ENCODE peak calls at places on chromosomes 2 and 18, in seven cellular contexts. One of them, this sample, is unnamed.

GRCh38 chr2:191895195-191895594 is 48.3 kb upstream of the CAVIN2 start:
- DNase-seq in psoas muscle: no peak
- DNase-seq in heart right ventricle: no peak
- DNase-seq in GM23248: no peak
- DNase-seq in adrenal gland: no peak
- DNase-seq in pancreas: no peak
- DNase-seq in osteoblast: no peak
- DNase-seq in this sample: no peak

GRCh38 chr2:29079887-29080286 is 5.6 kb upstream of the PCARE start:
- DNase-seq in psoas muscle: no peak
- DNase-seq in heart right ventricle: no peak
- DNase-seq in GM23248: no peak
- DNase-seq in adrenal gland: no peak
- DNase-seq in pancreas: no peak
- DNase-seq in osteoblast: no peak
- DNase-seq in this sample: no peak

GRCh38 chr2:239778042-239778811 is 246.9 kb downstream of the NDUFA10 start:
- DNase-seq in psoas muscle: no peak
- DNase-seq in heart right ventricle: no peak
- DNase-seq in GM23248: no peak
- DNase-seq in adrenal gland: no peak
- DNase-seq in pancreas: peak
- DNase-seq in osteoblast: peak
- DNase-seq in this sample: no peak

GRCh38 chr18:63460414-63460813 is 16.3 kb upstream of the SERPINB5 start:
- DNase-seq in psoas muscle: no peak
- DNase-seq in heart right ventricle: no peak
- DNase-seq in GM23248: no peak
- DNase-seq in adrenal gland: no peak
- DNase-seq in pancreas: no peak
- DNase-seq in osteoblast: no peak
- DNase-seq in this sample: no peak

GRCh38 chr2:205911306-205911705 is 174.7 kb downstream of the INO80D start:
- DNase-seq in psoas muscle: no peak
- DNase-seq in heart right ventricle: no peak
- DNase-seq in GM23248: no peak
- DNase-seq in adrenal gland: no peak
- DNase-seq in pancreas: no peak
- DNase-seq in osteoblast: no peak
- DNase-seq in this sample: no peak

GRCh38 chr2:130949954-130950353 is 113.2 kb downstream of the ARHGEF4 start:
- DNase-seq in psoas muscle: no peak
- DNase-seq in heart right ventricle: no peak
- DNase-seq in GM23248: no peak
- DNase-seq in adrenal gland: no peak
- DNase-seq in pancreas: no peak
- DNase-seq in osteoblast: no peak
- DNase-seq in this sample: no peak

GRCh38 chr18:12059334-12060181 is 34.1 kb upstream of the ANKRD62 start:
- DNase-seq in psoas muscle: no peak
- DNase-seq in heart right ventricle: no peak
- DNase-seq in GM23248: no peak
- DNase-seq in adrenal gland: no peak
- DNase-seq in pancreas: no peak
- DNase-seq in osteoblast: no peak
- DNase-seq in this sample: no peak

GRCh38 chr2:102048465-102048864 is 56.7 kb downstream of the IL1R2 start:
- DNase-seq in psoas muscle: peak
- DNase-seq in heart right ventricle: no peak
- DNase-seq in GM23248: peak
- DNase-seq in adrenal gland: peak
- DNase-seq in pancreas: no peak
- DNase-seq in osteoblast: no peak
- DNase-seq in this sample: no peak

GRCh38 chr2:233100192-233100998 is 40.3 kb downstream of the INPP5D start:
- DNase-seq in psoas muscle: no peak
- DNase-seq in heart right ventricle: no peak
- DNase-seq in GM23248: no peak
- DNase-seq in adrenal gland: no peak
- DNase-seq in pancreas: no peak
- DNase-seq in osteoblast: no peak
- DNase-seq in this sample: no peak

GRCh38 chr2:68594674-68595492 is 48.5 kb upstream of the PROKR1 start:
- DNase-seq in psoas muscle: no peak
- DNase-seq in heart right ventricle: peak
- DNase-seq in GM23248: peak
- DNase-seq in adrenal gland: peak
- DNase-seq in pancreas: no peak
- DNase-seq in osteoblast: no peak
- DNase-seq in this sample: no peak

GRCh38 chr2:5915926-5916325 is 223.7 kb downstream of the SOX11 start:
- DNase-seq in psoas muscle: no peak
- DNase-seq in heart right ventricle: no peak
- DNase-seq in GM23248: peak
- DNase-seq in adrenal gland: no peak
- DNase-seq in pancreas: no peak
- DNase-seq in osteoblast: no peak
- DNase-seq in this sample: no peak

GRCh38 chr2:160419776-160420521 is 73.7 kb downstream of the RBMS1 start:
- DNase-seq in psoas muscle: no peak
- DNase-seq in heart right ventricle: no peak
- DNase-seq in GM23248: peak
- DNase-seq in adrenal gland: peak
- DNase-seq in pancreas: no peak
- DNase-seq in osteoblast: no peak
- DNase-seq in this sample: no peak

GRCh38 chr2:120237491-120237902 is 14.3 kb upstream of the TMEM185B start:
- DNase-seq in psoas muscle: no peak
- DNase-seq in heart right ventricle: no peak
- DNase-seq in GM23248: peak
- DNase-seq in adrenal gland: peak
- DNase-seq in pancreas: no peak
- DNase-seq in osteoblast: peak
- DNase-seq in this sample: no peak

GRCh38 chr2:172704072-172704936 is 31.3 kb upstream of the RAPGEF4 start:
- DNase-seq in psoas muscle: no peak
- DNase-seq in heart right ventricle: no peak
- DNase-seq in GM23248: peak
- DNase-seq in adrenal gland: no peak
- DNase-seq in pancreas: no peak
- DNase-seq in osteoblast: no peak
- DNase-seq in this sample: no peak

GRCh38 chr2:162720559-162721271 is 117.9 kb downstream of the KCNH7 start:
- DNase-seq in psoas muscle: no peak
- DNase-seq in heart right ventricle: no peak
- DNase-seq in GM23248: no peak
- DNase-seq in adrenal gland: no peak
- DNase-seq in pancreas: no peak
- DNase-seq in osteoblast: no peak
- DNase-seq in this sample: no peak

GRCh38 chr2:229783108-229783721 is 68.9 kb upstream of the DNER start:
- DNase-seq in psoas muscle: no peak
- DNase-seq in heart right ventricle: no peak
- DNase-seq in GM23248: no peak
- DNase-seq in adrenal gland: no peak
- DNase-seq in pancreas: no peak
- DNase-seq in osteoblast: no peak
- DNase-seq in this sample: no peak
- H3K27ac ChIP-seq in psoas muscle: no peak
- H3K27ac ChIP-seq in heart right ventricle: no peak
- H3K27ac ChIP-seq in GM23248: no peak
- H3K27ac ChIP-seq in adrenal gland: no peak
- H3K27ac ChIP-seq in pancreas: no peak
- H3K27ac ChIP-seq in osteoblast: no peak
- H3K27ac ChIP-seq in this sample: no peak

GRCh38 chr2:63871864-63872263 is 30.2 kb downstream of the UGP2 start:
- DNase-seq in psoas muscle: no peak
- DNase-seq in heart right ventricle: no peak
- DNase-seq in GM23248: no peak
- DNase-seq in adrenal gland: no peak
- DNase-seq in pancreas: no peak
- DNase-seq in osteoblast: no peak
- DNase-seq in this sample: no peak
- H3K27ac ChIP-seq in psoas muscle: peak
- H3K27ac ChIP-seq in heart right ventricle: no peak
- H3K27ac ChIP-seq in GM23248: no peak
- H3K27ac ChIP-seq in adrenal gland: no peak
- H3K27ac ChIP-seq in pancreas: no peak
- H3K27ac ChIP-seq in osteoblast: peak
- H3K27ac ChIP-seq in this sample: no peak

GRCh38 chr2:201664334-201664733 is 21.0 kb upstream of the TMEM237 start:
- DNase-seq in psoas muscle: no peak
- DNase-seq in heart right ventricle: no peak
- DNase-seq in GM23248: no peak
- DNase-seq in adrenal gland: no peak
- DNase-seq in pancreas: no peak
- DNase-seq in osteoblast: no peak
- DNase-seq in this sample: no peak

GRCh38 chr2:201656740-201657139 is 13.4 kb upstream of the TMEM237 start:
- DNase-seq in psoas muscle: no peak
- DNase-seq in heart right ventricle: no peak
- DNase-seq in GM23248: no peak
- DNase-seq in adrenal gland: no peak
- DNase-seq in pancreas: no peak
- DNase-seq in osteoblast: no peak
- DNase-seq in this sample: no peak

GRCh38 chr2:201656102-201656501 is 12.8 kb upstream of the TMEM237 start:
- DNase-seq in psoas muscle: no peak
- DNase-seq in heart right ventricle: no peak
- DNase-seq in GM23248: no peak
- DNase-seq in adrenal gland: no peak
- DNase-seq in pancreas: no peak
- DNase-seq in osteoblast: no peak
- DNase-seq in this sample: no peak

GRCh38 chr2:201661366-201661765 is 18.1 kb upstream of the TMEM237 start:
- DNase-seq in psoas muscle: no peak
- DNase-seq in heart right ventricle: no peak
- DNase-seq in GM23248: no peak
- DNase-seq in adrenal gland: no peak
- DNase-seq in pancreas: no peak
- DNase-seq in osteoblast: no peak
- DNase-seq in this sample: no peak

DNA sequence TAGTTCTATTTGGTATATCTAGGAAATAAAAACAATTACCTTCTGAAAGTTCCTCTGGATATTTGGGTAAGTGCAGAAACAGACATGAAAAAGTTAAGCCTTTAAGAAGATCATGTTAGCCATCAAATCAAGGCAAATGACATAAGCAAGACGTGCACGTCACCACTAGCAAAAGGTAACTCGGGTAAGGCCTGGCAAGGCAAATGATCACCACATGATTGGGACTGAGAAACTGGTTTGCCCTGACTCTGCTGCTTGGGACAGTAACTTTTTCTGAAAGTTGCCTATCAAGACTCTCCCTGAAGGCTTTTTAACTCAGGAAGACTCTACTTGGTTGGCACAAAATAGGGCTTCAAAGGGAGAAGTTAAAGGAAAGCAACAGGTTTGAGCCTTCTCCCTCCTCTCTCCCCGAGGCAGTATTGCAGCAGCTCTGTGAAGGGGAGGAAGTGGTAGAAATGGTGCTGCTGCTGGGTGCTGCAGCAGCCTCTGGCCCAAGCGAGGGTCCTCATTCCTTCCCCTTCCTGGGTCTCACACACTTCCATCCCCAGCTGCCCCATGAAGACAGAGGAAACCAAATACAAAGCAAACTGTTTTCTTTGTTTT is 17.1 kb upstream of the TMEM237 start:
- DNase-seq in psoas muscle: no peak
- DNase-seq in heart right ventricle: no peak
- DNase-seq in GM23248: no peak
- DNase-seq in adrenal gland: no peak
- DNase-seq in pancreas: no peak
- DNase-seq in osteoblast: no peak
- DNase-seq in this sample: no peak
- H3K27ac ChIP-seq in psoas muscle: no peak
- H3K27ac ChIP-seq in heart right ventricle: no peak
- H3K27ac ChIP-seq in GM23248: no peak
- H3K27ac ChIP-seq in adrenal gland: no peak
- H3K27ac ChIP-seq in pancreas: no peak
- H3K27ac ChIP-seq in osteoblast: no peak
- H3K27ac ChIP-seq in this sample: no peak

GRCh38 chr2:110673201-110673600 is 4.7 kb downstream of the BUB1 start:
- DNase-seq in psoas muscle: no peak
- DNase-seq in heart right ventricle: no peak
- DNase-seq in GM23248: no peak
- DNase-seq in adrenal gland: no peak
- DNase-seq in pancreas: no peak
- DNase-seq in osteoblast: no peak
- DNase-seq in this sample: no peak

GRCh38 chr2:110675679-110676078 is 2.2 kb downstream of the BUB1 start:
- DNase-seq in psoas muscle: no peak
- DNase-seq in heart right ventricle: no peak
- DNase-seq in GM23248: no peak
- DNase-seq in adrenal gland: no peak
- DNase-seq in pancreas: no peak
- DNase-seq in osteoblast: no peak
- DNase-seq in this sample: no peak

GRCh38 chr2:110677530-110678456 is at the start of gene BUB1:
- DNase-seq in psoas muscle: peak
- DNase-seq in heart right ventricle: peak
- DNase-seq in GM23248: peak
- DNase-seq in adrenal gland: peak
- DNase-seq in pancreas: peak
- DNase-seq in osteoblast: peak
- DNase-seq in this sample: peak

GRCh38 chr2:110677080-110677479 is 783 bp downstream of the BUB1 start:
- DNase-seq in psoas muscle: no peak
- DNase-seq in heart right ventricle: no peak
- DNase-seq in GM23248: peak
- DNase-seq in adrenal gland: no peak
- DNase-seq in pancreas: no peak
- DNase-seq in osteoblast: no peak
- DNase-seq in this sample: no peak

DNA sequence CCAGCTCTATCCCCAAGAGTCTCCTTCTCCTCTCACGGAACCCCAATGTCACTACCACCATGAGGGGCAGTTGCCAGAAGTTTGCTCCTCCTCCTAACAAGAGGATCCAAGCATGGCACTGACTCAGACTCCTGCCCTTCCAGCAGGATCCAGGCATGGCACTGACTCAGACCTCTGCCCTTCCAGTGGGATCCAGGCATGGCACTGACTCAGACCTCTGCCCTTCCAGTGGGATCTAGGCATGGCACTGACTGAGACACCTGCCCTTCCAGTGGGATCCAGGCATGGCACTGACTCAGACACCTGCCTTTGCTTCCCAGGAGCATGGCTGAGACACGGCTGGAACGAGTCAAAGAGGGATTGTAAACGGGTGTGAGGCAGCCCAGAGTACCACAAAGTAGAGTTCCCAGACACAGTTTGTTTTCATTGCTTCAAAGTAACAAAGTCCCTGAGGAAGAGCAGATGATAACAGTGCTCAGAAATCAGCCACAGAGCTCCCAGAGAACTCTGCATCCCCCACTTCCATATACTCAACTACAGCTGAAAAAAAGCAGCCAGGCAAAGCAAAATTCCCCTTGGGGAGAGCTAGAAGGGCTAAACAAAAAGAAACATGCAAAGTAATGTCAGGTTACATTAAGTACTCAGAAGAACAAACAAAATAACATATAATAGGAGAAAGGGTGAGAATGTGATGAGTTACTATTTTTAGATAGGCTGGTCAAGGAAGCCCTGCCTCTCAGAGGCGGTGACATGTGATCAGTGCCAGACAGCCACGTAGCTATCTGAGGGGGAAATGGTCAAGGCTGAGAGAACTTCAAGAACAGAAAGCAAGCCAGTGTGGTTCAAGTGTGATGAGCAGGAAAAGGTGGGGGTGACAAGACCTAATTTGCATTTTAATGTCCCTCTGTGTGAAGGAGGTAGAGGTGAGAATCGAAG is 3.0 kb downstream of the BUB1 start:
- DNase-seq in psoas muscle: no peak
- DNase-seq in heart right ventricle: no peak
- DNase-seq in GM23248: peak
- DNase-seq in adrenal gland: peak
- DNase-seq in pancreas: no peak
- DNase-seq in osteoblast: peak
- DNase-seq in this sample: no peak
- H3K27ac ChIP-seq in psoas muscle: no peak
- H3K27ac ChIP-seq in heart right ventricle: peak
- H3K27ac ChIP-seq in GM23248: no peak
- H3K27ac ChIP-seq in adrenal gland: no peak
- H3K27ac ChIP-seq in pancreas: no peak
- H3K27ac ChIP-seq in osteoblast: peak
- H3K27ac ChIP-seq in this sample: no peak